ENCODE peak calls at places on chromosomes 5 and 9, in six cellular contexts. Q, R, N, I, X and P are unnamed samples.

GRCh38 chr5:72237415-72237814 is 82.6 kb downstream of the MRPS27 start:
- DNase-seq in Q (no peak), R (no peak), N (no peak), I (no peak), X (no peak), P (no peak)

GRCh38 chr5:173542159-173542558 is 74.3 kb downstream of the BOD1 start:
- DNase-seq in Q (no peak), R (no peak), N (no peak), I (no peak), X (no peak), P (no peak)

GRCh38 chr5:111439473-111440075 is 72.8 kb downstream of the STARD4 start:
- DNase-seq in Q (no peak), R (no peak), N (no peak), I (no peak), X (peak; percentile 68), P (peak; percentile 13)

GRCh38 chr5:181198905-181199519 is 6.0 kb downstream of the TRIM7 start:
- DNase-seq in Q (no peak), R (no peak), N (no peak), I (no peak), X (no peak), P (no peak)

GRCh38 chr9:136644593-136645342 is 17.9 kb upstream of the EGFL7 start:
- DNase-seq in Q (peak; percentile 60), R (peak; percentile 94), N (peak; percentile 91), I (peak; percentile 55), X (peak; percentile 37), P (no peak)

GRCh38 chr5:139371482-139372435 is 11.3 kb downstream of the SLC23A1 start:
- DNase-seq in Q (no peak), R (no peak), N (no peak), I (no peak), X (no peak), P (no peak)

GRCh38 chr5:180631549-180632392 is 17.6 kb downstream of the FLT4 start:
- DNase-seq in Q (no peak), R (no peak), N (peak; percentile 31), I (no peak), X (no peak), P (no peak)

GRCh38 chr5:55841976-55842375 is 9.2 kb upstream of the IL31RA start:
- DNase-seq in Q (no peak), R (no peak), N (no peak), I (no peak), X (no peak), P (no peak)

GRCh38 chr5:147763791-147764525 is 18.6 kb downstream of the JAKMIP2 start:
- DNase-seq in Q (no peak), R (no peak), N (no peak), I (no peak), X (peak; percentile 46), P (peak; percentile 58)

GRCh38 chr9:133371261-133371711 is 4.6 kb downstream of the SURF4 start:
- DNase-seq in Q (no peak), R (no peak), N (no peak), I (no peak), X (no peak), P (no peak)